ENCODE peak calls at places on chromosome 4, in nine cellular contexts. One of them, this sample, is unnamed. For H3K4me1, the result is how much of the 10 kb centered on the place peaks cover.

GRCh38 chr4:108555701-108556100 is 64.7 kb upstream of the RPL34 start:
- DNase-seq in lower lobe of right lung: no peak
- DNase-seq in sigmoid colon: no peak
- DNase-seq in tibial artery: no peak
- DNase-seq in GM23248: no peak
- DNase-seq in kidney: no peak
- DNase-seq in cardiac muscle cell: no peak
- DNase-seq in transverse colon: no peak
- DNase-seq in GM23338: no peak
- DNase-seq in this sample: no peak

GRCh38 chr4:185204238-185204910 is 574 bp upstream of the CFAP97 start:
- DNase-seq in lower lobe of right lung: no peak
- DNase-seq in sigmoid colon: no peak
- DNase-seq in tibial artery: no peak
- DNase-seq in GM23248: peak
- DNase-seq in kidney: no peak
- DNase-seq in cardiac muscle cell: no peak
- DNase-seq in transverse colon: no peak
- DNase-seq in GM23338: no peak
- DNase-seq in this sample: no peak

GRCh38 chr4:2364654-2365053 is 53.8 kb downstream of the ZFYVE28 start:
- DNase-seq in lower lobe of right lung: peak
- DNase-seq in sigmoid colon: peak
- DNase-seq in tibial artery: peak
- DNase-seq in GM23248: peak
- DNase-seq in kidney: peak
- DNase-seq in cardiac muscle cell: no peak
- DNase-seq in transverse colon: peak
- DNase-seq in GM23338: no peak
- DNase-seq in this sample: no peak

GRCh38 chr4:74423101-74423500 is 21.8 kb upstream of the AREG start:
- DNase-seq in lower lobe of right lung: no peak
- DNase-seq in sigmoid colon: no peak
- DNase-seq in tibial artery: no peak
- DNase-seq in GM23248: peak
- DNase-seq in kidney: no peak
- DNase-seq in cardiac muscle cell: peak
- DNase-seq in transverse colon: no peak
- DNase-seq in GM23338: no peak
- DNase-seq in this sample: peak

GRCh38 chr4:174554329-174554728 is 32.0 kb upstream of the HPGD start:
- DNase-seq in lower lobe of right lung: no peak
- DNase-seq in sigmoid colon: no peak
- DNase-seq in tibial artery: no peak
- DNase-seq in GM23248: no peak
- DNase-seq in kidney: no peak
- DNase-seq in cardiac muscle cell: no peak
- DNase-seq in transverse colon: no peak
- DNase-seq in GM23338: no peak
- DNase-seq in this sample: no peak

GRCh38 chr4:158171456-158171790 is 1.4 kb downstream of the GASK1B start:
- DNase-seq in lower lobe of right lung: no peak
- DNase-seq in sigmoid colon: no peak
- DNase-seq in tibial artery: no peak
- DNase-seq in GM23248: no peak
- DNase-seq in kidney: no peak
- DNase-seq in cardiac muscle cell: no peak
- DNase-seq in transverse colon: no peak
- DNase-seq in GM23338: no peak
- DNase-seq in this sample: no peak

GRCh38 chr4:87258677-87259076 is 38.3 kb upstream of the KLHL8 start:
- DNase-seq in lower lobe of right lung: no peak
- DNase-seq in sigmoid colon: no peak
- DNase-seq in tibial artery: no peak
- DNase-seq in GM23248: no peak
- DNase-seq in kidney: no peak
- DNase-seq in cardiac muscle cell: no peak
- DNase-seq in transverse colon: no peak
- DNase-seq in GM23338: no peak
- DNase-seq in this sample: no peak

GRCh38 chr4:65450899-65451298 is 219.4 kb downstream of the EPHA5 start:
- DNase-seq in lower lobe of right lung: no peak
- DNase-seq in sigmoid colon: no peak
- DNase-seq in tibial artery: no peak
- DNase-seq in GM23248: no peak
- DNase-seq in kidney: no peak
- DNase-seq in cardiac muscle cell: no peak
- DNase-seq in transverse colon: no peak
- DNase-seq in GM23338: peak
- DNase-seq in this sample: no peak

GRCh38 chr4:80713409-80713808 is 317.1 kb upstream of the BMP3 start:
- DNase-seq in lower lobe of right lung: no peak
- DNase-seq in sigmoid colon: peak
- DNase-seq in tibial artery: no peak
- DNase-seq in GM23248: no peak
- DNase-seq in kidney: no peak
- DNase-seq in cardiac muscle cell: no peak
- DNase-seq in transverse colon: peak
- DNase-seq in GM23338: no peak
- DNase-seq in this sample: no peak

GRCh38 chr4:150033937-150034336 is 44.3 kb upstream of the DCLK2 start:
- DNase-seq in lower lobe of right lung: no peak
- DNase-seq in sigmoid colon: no peak
- DNase-seq in tibial artery: no peak
- DNase-seq in GM23248: peak
- DNase-seq in kidney: no peak
- DNase-seq in cardiac muscle cell: no peak
- DNase-seq in transverse colon: peak
- DNase-seq in GM23338: no peak
- DNase-seq in this sample: no peak

GRCh38 chr4:185782523-185782922 is 29.5 kb downstream of the SORBS2 start:
- DNase-seq in lower lobe of right lung: no peak
- DNase-seq in sigmoid colon: no peak
- DNase-seq in tibial artery: no peak
- DNase-seq in GM23248: peak
- DNase-seq in kidney: no peak
- DNase-seq in cardiac muscle cell: no peak
- DNase-seq in transverse colon: no peak
- DNase-seq in GM23338: no peak
- DNase-seq in this sample: peak

GRCh38 chr4:8307126-8307525 is 37.6 kb downstream of the HTRA3 start:
- DNase-seq in lower lobe of right lung: peak
- DNase-seq in sigmoid colon: peak
- DNase-seq in tibial artery: peak
- DNase-seq in GM23248: no peak
- DNase-seq in kidney: peak
- DNase-seq in cardiac muscle cell: no peak
- DNase-seq in transverse colon: no peak
- DNase-seq in GM23338: no peak
- DNase-seq in this sample: no peak

DNA sequence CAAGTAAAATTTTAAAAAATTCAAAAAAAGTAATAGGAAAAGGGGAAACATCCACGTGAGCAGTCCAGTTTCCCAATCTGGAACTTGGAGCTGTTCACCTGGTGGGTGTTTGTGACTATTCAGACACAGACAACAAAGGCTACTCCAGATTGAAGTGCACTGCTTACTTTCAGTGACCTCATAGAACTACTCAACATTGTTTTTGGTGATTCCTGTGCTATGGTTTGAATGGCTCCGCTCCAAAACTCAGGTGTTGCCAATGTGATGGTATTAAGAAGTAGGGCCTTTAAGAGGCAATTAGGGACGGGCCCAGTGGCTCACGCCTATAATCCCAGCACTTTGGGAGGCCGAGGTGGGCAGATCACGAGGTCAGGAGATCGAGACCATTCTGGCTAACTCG is 22.1 kb downstream of the SH3RF1 start:
- DNase-seq in lower lobe of right lung: no peak
- DNase-seq in sigmoid colon: no peak
- DNase-seq in tibial artery: no peak
- DNase-seq in GM23248: no peak
- DNase-seq in kidney: no peak
- DNase-seq in cardiac muscle cell: no peak
- DNase-seq in transverse colon: no peak
- DNase-seq in GM23338: no peak
- DNase-seq in this sample: no peak
- H3K4me1 ChIP-seq in lower lobe of right lung: half or more
- H3K4me1 ChIP-seq in sigmoid colon: under half
- H3K4me1 ChIP-seq in tibial artery: under half
- H3K4me1 ChIP-seq in GM23248: half or more
- H3K4me1 ChIP-seq in kidney: under half
- H3K4me1 ChIP-seq in cardiac muscle cell: under half
- H3K4me1 ChIP-seq in transverse colon: under half
- H3K4me1 ChIP-seq in GM23338: half or more
- H3K4me1 ChIP-seq in this sample: under half

GRCh38 chr4:41146196-41146595 is 68.1 kb downstream of the APBB2 start:
- DNase-seq in lower lobe of right lung: no peak
- DNase-seq in sigmoid colon: no peak
- DNase-seq in tibial artery: no peak
- DNase-seq in GM23248: peak
- DNase-seq in kidney: no peak
- DNase-seq in cardiac muscle cell: no peak
- DNase-seq in transverse colon: no peak
- DNase-seq in GM23338: no peak
- DNase-seq in this sample: no peak
- H3K4me3 ChIP-seq in lower lobe of right lung: no peak
- H3K4me3 ChIP-seq in sigmoid colon: no peak
- H3K4me3 ChIP-seq in tibial artery: no peak
- H3K4me3 ChIP-seq in GM23248: peak
- H3K4me3 ChIP-seq in kidney: no peak
- H3K4me3 ChIP-seq in cardiac muscle cell: no peak
- H3K4me3 ChIP-seq in transverse colon: no peak
- H3K4me3 ChIP-seq in GM23338: no peak
- H3K4me3 ChIP-seq in this sample: no peak

GRCh38 chr4:78069859-78070258 is 12.7 kb downstream of the FRAS1 start:
- DNase-seq in lower lobe of right lung: no peak
- DNase-seq in sigmoid colon: no peak
- DNase-seq in tibial artery: no peak
- DNase-seq in GM23248: no peak
- DNase-seq in kidney: no peak
- DNase-seq in cardiac muscle cell: no peak
- DNase-seq in transverse colon: no peak
- DNase-seq in GM23338: no peak
- DNase-seq in this sample: no peak

GRCh38 chr4:78068481-78068880 is 11.4 kb downstream of the FRAS1 start:
- DNase-seq in lower lobe of right lung: no peak
- DNase-seq in sigmoid colon: no peak
- DNase-seq in tibial artery: no peak
- DNase-seq in GM23248: peak
- DNase-seq in kidney: no peak
- DNase-seq in cardiac muscle cell: no peak
- DNase-seq in transverse colon: no peak
- DNase-seq in GM23338: no peak
- DNase-seq in this sample: no peak

GRCh38 chr4:78069309-78069708 is 12.2 kb downstream of the FRAS1 start:
- DNase-seq in lower lobe of right lung: no peak
- DNase-seq in sigmoid colon: no peak
- DNase-seq in tibial artery: no peak
- DNase-seq in GM23248: no peak
- DNase-seq in kidney: no peak
- DNase-seq in cardiac muscle cell: no peak
- DNase-seq in transverse colon: no peak
- DNase-seq in GM23338: no peak
- DNase-seq in this sample: no peak

GRCh38 chr4:78074747-78075146 is 17.6 kb downstream of the FRAS1 start:
- DNase-seq in lower lobe of right lung: no peak
- DNase-seq in sigmoid colon: no peak
- DNase-seq in tibial artery: no peak
- DNase-seq in GM23248: no peak
- DNase-seq in kidney: no peak
- DNase-seq in cardiac muscle cell: peak
- DNase-seq in transverse colon: no peak
- DNase-seq in GM23338: no peak
- DNase-seq in this sample: no peak

GRCh38 chr4:78070731-78071282 is 13.7 kb downstream of the FRAS1 start:
- DNase-seq in lower lobe of right lung: no peak
- DNase-seq in sigmoid colon: no peak
- DNase-seq in tibial artery: no peak
- DNase-seq in GM23248: no peak
- DNase-seq in kidney: no peak
- DNase-seq in cardiac muscle cell: no peak
- DNase-seq in transverse colon: no peak
- DNase-seq in GM23338: no peak
- DNase-seq in this sample: no peak
- H3K4me1 ChIP-seq in lower lobe of right lung: under half
- H3K4me1 ChIP-seq in sigmoid colon: under half
- H3K4me1 ChIP-seq in tibial artery: under half
- H3K4me1 ChIP-seq in GM23248: under half
- H3K4me1 ChIP-seq in kidney: under half
- H3K4me1 ChIP-seq in cardiac muscle cell: under half
- H3K4me1 ChIP-seq in transverse colon: under half
- H3K4me1 ChIP-seq in GM23338: under half
- H3K4me1 ChIP-seq in this sample: under half

DNA sequence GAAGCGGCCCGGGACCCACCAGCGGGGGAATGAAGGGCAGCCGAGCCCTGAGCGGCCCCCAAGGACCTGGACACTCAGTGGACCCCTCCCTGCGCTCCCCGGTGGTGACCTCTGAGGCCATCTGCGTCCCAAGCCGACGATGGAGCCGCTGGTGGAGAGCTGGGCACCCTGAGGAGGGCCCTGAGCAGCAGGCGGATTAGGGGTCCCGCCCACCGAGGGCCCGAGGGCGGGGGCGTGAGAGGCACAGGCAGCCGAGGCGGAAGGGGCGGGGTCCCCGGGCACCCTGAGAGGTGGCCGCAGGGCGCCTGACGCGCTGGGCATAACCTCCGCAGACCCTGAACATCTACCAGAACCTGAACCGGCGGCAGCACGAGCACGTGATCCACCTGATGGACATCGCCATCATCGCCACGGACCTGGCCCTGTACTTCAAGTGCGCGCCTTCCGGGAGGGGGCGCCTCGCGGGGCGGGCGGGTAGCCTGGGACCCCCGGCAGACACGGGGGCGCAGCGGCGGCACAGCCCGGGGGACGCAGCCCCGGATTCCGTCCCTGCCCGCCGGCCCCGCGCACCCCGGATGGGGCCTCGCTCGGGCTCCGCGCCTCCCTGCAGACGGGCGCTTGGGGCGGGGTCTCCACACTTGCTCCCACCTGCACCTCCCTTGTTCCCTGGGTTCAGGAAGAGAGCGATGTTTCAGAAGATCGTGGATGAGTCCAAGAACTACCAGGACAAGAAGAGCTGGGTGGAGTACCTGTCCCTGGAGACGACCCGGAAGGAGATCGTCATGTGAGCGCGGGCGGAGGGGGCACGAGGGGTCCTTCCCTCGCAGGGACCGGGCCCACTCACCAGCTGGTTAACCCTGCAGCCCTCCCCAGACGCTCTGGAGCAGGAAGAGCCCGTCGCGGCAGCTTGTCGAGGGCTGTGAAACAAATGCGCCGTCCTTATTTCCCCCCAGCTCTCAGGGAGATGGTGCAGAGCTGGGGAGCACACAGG is 10.3 kb downstream of the ATP5ME start:
- DNase-seq in lower lobe of right lung: peak
- DNase-seq in sigmoid colon: peak
- DNase-seq in tibial artery: no peak
- DNase-seq in GM23248: no peak
- DNase-seq in kidney: peak
- DNase-seq in cardiac muscle cell: peak
- DNase-seq in transverse colon: peak
- DNase-seq in GM23338: peak
- DNase-seq in this sample: peak
- H3K4me3 ChIP-seq in lower lobe of right lung: peak
- H3K4me3 ChIP-seq in sigmoid colon: peak
- H3K4me3 ChIP-seq in tibial artery: peak
- H3K4me3 ChIP-seq in GM23248: peak
- H3K4me3 ChIP-seq in kidney: peak
- H3K4me3 ChIP-seq in cardiac muscle cell: peak
- H3K4me3 ChIP-seq in transverse colon: peak
- H3K4me3 ChIP-seq in GM23338: peak
- H3K4me3 ChIP-seq in this sample: peak